ENCODE peak calls at places on chromosome 19, in eight cellular contexts. K is pancreas; P is CD4-positive, alpha-beta T cell; Z is Peyer's patch; M is H9; U is hepatocyte; I is mammary epithelial cell; L is brain microvascular endothelial cell. B is an unnamed sample.

GRCh38 chr19:45500918-45501729 is 2.9 kb downstream of the PPM1N start:
- DNase-seq in K (no peak), P (no peak), Z (no peak), M (no peak), U (no peak), I (no peak), L (no peak), B (no peak)

GRCh38 chr19:40601061-40601973 is at the start of gene LTBP4:
- DNase-seq in K (peak; percentile 79), P (no peak), Z (peak; percentile 69), M (peak; percentile 40), U (peak; percentile 74), I (no peak), L (no peak), B (peak; percentile 67)

GRCh38 chr19:3210347-3211017 is 14.0 kb upstream of the CELF5 start:
- DNase-seq in K (peak; percentile 76), P (peak; percentile 64), Z (peak; percentile 82), M (peak; percentile 82), U (peak; percentile 52), I (peak; percentile 19), L (peak; percentile 22), B (peak; percentile 68)

GRCh38 chr19:44076325-44076724 is 4.4 kb downstream of the ZNF284 start:
- DNase-seq in K (no peak), P (no peak), Z (no peak), M (no peak), U (no peak), I (no peak), L (no peak), B (no peak)

GRCh38 chr19:3458595-3459284 is 21.6 kb downstream of the SMIM24 start:
- DNase-seq in K (no peak), P (no peak), Z (no peak), M (peak; percentile 71), U (peak; percentile 79), I (no peak), L (no peak), B (no peak)

GRCh38 chr19:57350877-57351805 is at the start of gene ZNF304:
- DNase-seq in K (peak; percentile 89), P (peak; percentile 73), Z (peak; percentile 89), M (peak; percentile 97), U (peak; percentile 95), I (peak; percentile 96), L (peak; percentile 97), B (peak; percentile 94)

GRCh38 chr19:29104605-29105241 is 108.2 kb downstream of the UQCRFS1 start:
- DNase-seq in K (no peak), P (no peak), Z (no peak), M (no peak), U (no peak), I (no peak), L (no peak), B (no peak)

GRCh38 chr19:45161715-45162463 is 1.1 kb upstream of the NKPD1 start:
- DNase-seq in K (no peak), P (no peak), Z (no peak), M (peak; percentile 80), U (peak; percentile 61), I (no peak), L (no peak), B (no peak)

GRCh38 chr19:763181-763580 is 12.3 kb downstream of the MISP start:
- DNase-seq in K (no peak), P (no peak), Z (no peak), M (no peak), U (no peak), I (no peak), L (no peak), B (no peak)

GRCh38 chr19:51688665-51689571 is 4.2 kb upstream of the SPACA6 start:
- DNase-seq in K (peak; percentile 90), P (no peak), Z (peak; percentile 72), M (peak; percentile 87), U (peak; percentile 95), I (peak; percentile 94), L (peak; percentile 88), B (peak; percentile 82)

GRCh38 chr19:20182232-20182785 is 15.3 kb downstream of the ZNF486 start:
- DNase-seq in K (no peak), P (no peak), Z (no peak), M (no peak), U (no peak), I (no peak), L (no peak), B (no peak)

GRCh38 chr19:29667941-29668340 is 2.7 kb downstream of the PLEKHF1 start:
- DNase-seq in K (peak; percentile 42), P (peak; percentile 59), Z (no peak), M (no peak), U (no peak), I (no peak), L (no peak), B (no peak)

GRCh38 chr19:932647-933552 is 7.1 kb downstream of the ARID3A start:
- DNase-seq in K (no peak), P (peak; percentile 37), Z (peak; percentile 63), M (peak; percentile 76), U (no peak), I (peak; percentile 61), L (peak; percentile 70), B (peak; percentile 61)

GRCh38 chr19:3586124-3586626 is 897 bp downstream of the GIPC3 start:
- DNase-seq in K (no peak), P (peak; percentile 47), Z (no peak), M (peak; percentile 65), U (no peak), I (no peak), L (no peak), B (no peak)

GRCh38 chr19:47445937-47446402 is 25.7 kb downstream of the SLC8A2 start:
- DNase-seq in K (peak; percentile 79), P (peak; percentile 73), Z (no peak), M (peak; percentile 75), U (peak; percentile 70), I (no peak), L (no peak), B (peak; percentile 27)

GRCh38 chr19:1064661-1065605 is 2.0 kb upstream of the ARHGAP45 start:
- DNase-seq in K (peak; percentile 90), P (peak; percentile 66), Z (peak; percentile 87), M (peak; percentile 81), U (peak; percentile 84), I (peak; percentile 52), L (no peak), B (peak; percentile 73)

GRCh38 chr19:55113570-55114039 is 3.8 kb downstream of the PPP1R12C start:
- DNase-seq in K (no peak), P (no peak), Z (peak; percentile 63), M (peak; percentile 86), U (peak; percentile 95), I (peak; percentile 16), L (peak; percentile 88), B (peak; percentile 60)

GRCh38 chr19:28426902-28427232 is 786.1 kb downstream of the UQCRFS1 start:
- DNase-seq in K (no peak), P (no peak), Z (no peak), M (peak; percentile 73), U (no peak), I (peak; percentile 5), L (peak; percentile 42), B (no peak)

GRCh38 chr19:41872775-41873647 is 4.1 kb upstream of the CD79A start:
- DNase-seq in K (peak; percentile 89), P (peak; percentile 66), Z (peak; percentile 89), M (peak; percentile 94), U (peak; percentile 88), I (peak; percentile 77), L (peak; percentile 58), B (peak; percentile 89)

GRCh38 chr19:43765109-43765876 is 10.5 kb upstream of the SMG9 start:
- DNase-seq in K (no peak), P (peak; percentile 45), Z (no peak), M (peak; percentile 60), U (peak; percentile 74), I (peak; percentile 98), L (peak; percentile 95), B (peak; percentile 72)

GRCh38 chr19:1333789-1334188 is 48.1 kb downstream of the EFNA2 start:
- DNase-seq in K (no peak), P (no peak), Z (no peak), M (no peak), U (no peak), I (no peak), L (no peak), B (no peak)

GRCh38 chr19:55088543-55089265 is 13.0 kb downstream of the EPS8L1 start:
- DNase-seq in K (peak; percentile 91), P (peak; percentile 73), Z (peak; percentile 83), M (peak; percentile 86), U (peak; percentile 85), I (peak; percentile 28), L (peak; percentile 66), B (peak; percentile 87)

GRCh38 chr19:58577581-58578429 is 4.7 kb upstream of the MZF1 start:
- DNase-seq in K (peak; percentile 33), P (no peak), Z (peak; percentile 19), M (no peak), U (no peak), I (no peak), L (no peak), B (peak; percentile 18)

GRCh38 chr19:7905298-7905697 is 1.6 kb downstream of the MAP2K7 start:
- DNase-seq in K (no peak), P (no peak), Z (no peak), M (no peak), U (no peak), I (no peak), L (no peak), B (no peak)
- H3K27ac ChIP-seq in K (no peak overlapping the region), P (no peak overlapping the region), Z (no peak overlapping the region), M (no peak overlapping the region), U (no peak overlapping the region), I (no peak overlapping the region), L (no peak overlapping the region), B (no peak overlapping the region)

DNA sequence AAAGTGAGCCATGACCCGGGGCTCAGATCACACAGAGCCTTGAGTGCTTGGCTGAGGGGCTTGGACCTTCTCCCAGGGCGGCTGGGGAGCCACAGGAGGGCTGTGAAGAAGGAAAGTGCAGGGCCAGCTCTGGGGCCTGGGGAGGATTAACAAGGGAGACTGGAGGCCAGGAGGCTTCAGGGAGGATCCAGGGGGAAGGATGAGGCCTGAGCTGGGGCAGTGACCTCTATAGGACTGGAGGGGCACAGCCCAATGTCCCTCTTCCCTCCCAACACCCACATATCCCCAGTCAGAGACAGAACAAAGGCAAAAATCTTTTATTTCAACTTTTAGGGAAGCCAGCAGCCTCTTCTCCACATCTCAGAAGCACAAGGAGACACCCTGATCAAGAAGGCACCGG is 4.7 kb upstream of the SLC17A7 start:
- DNase-seq in K (no peak), P (no peak), Z (no peak), M (no peak), U (no peak), I (no peak), L (no peak), B (no peak)
- TF ChIP-seq CTCF in K (no peak), P (no peak), Z (no peak), M (no peak), U (no peak), I (no peak), L (no peak), B (no peak)

GRCh38 chr19:33394723-33395560 is 21.4 kb downstream of the CEBPG start:
- DNase-seq in K (no peak), P (no peak), Z (peak; percentile 74), M (no peak), U (no peak), I (no peak), L (no peak), B (no peak)
- H3K27ac ChIP-seq in K (no peak overlapping the region), P (no peak overlapping the region), Z (peak overlapping the region; percentile 35), M (no peak overlapping the region), U (no peak overlapping the region), I (no peak overlapping the region), L (no peak overlapping the region), B (no peak overlapping the region)

GRCh38 chr19:15251749-15252397 is 19.6 kb upstream of the EPHX3 start:
- DNase-seq in K (no peak), P (no peak), Z (no peak), M (peak; percentile 84), U (peak; percentile 85), I (peak; percentile 61), L (peak; percentile 92), B (peak; percentile 56)
- TF ChIP-seq CTCF in K (no peak), P (no peak), Z (peak; percentile 25), M (peak; percentile 69), U (peak; percentile 40), I (peak; percentile 39), L (peak; percentile 80), B (no peak)